ENCODE peak calls at places on chromosomes 7 and 10, in six cellular contexts. One of them, this sample, is unnamed.

GRCh38 chr10:69061305-69062161 is 26.4 kb upstream of the SRGN start:
- DNase-seq in SK-N-SH: peak
- DNase-seq in K562: peak
- DNase-seq in A549: peak
- DNase-seq in GM12878: no peak
- DNase-seq in HepG2: peak
- DNase-seq in this sample: no peak

GRCh38 chr10:78579995-78580394 is 488.8 kb upstream of the ZMIZ1 start:
- DNase-seq in GM12878: no peak
- DNase-seq in A549: no peak
- DNase-seq in SK-N-SH: peak
- DNase-seq in HepG2: peak
- DNase-seq in K562: no peak
- DNase-seq in this sample: no peak

GRCh38 chr7:22385326-22385725 is 28.4 kb upstream of the RAPGEF5 start:
- DNase-seq in A549: no peak
- DNase-seq in HepG2: no peak
- DNase-seq in GM12878: no peak
- DNase-seq in SK-N-SH: no peak
- DNase-seq in K562: no peak
- DNase-seq in this sample: no peak

GRCh38 chr10:32171213-32171612 is 115.0 kb upstream of the KIF5B start:
- DNase-seq in SK-N-SH: no peak
- DNase-seq in GM12878: no peak
- DNase-seq in HepG2: peak
- DNase-seq in K562: no peak
- DNase-seq in A549: no peak
- DNase-seq in this sample: no peak

GRCh38 chr10:48882881-48883280 is 56.8 kb downstream of the LRRC18 start:
- DNase-seq in HepG2: no peak
- DNase-seq in SK-N-SH: no peak
- DNase-seq in A549: no peak
- DNase-seq in K562: no peak
- DNase-seq in GM12878: no peak
- DNase-seq in this sample: no peak

GRCh38 chr10:32232378-32232777 is 114.6 kb downstream of the EPC1 start:
- DNase-seq in GM12878: no peak
- DNase-seq in A549: no peak
- DNase-seq in SK-N-SH: no peak
- DNase-seq in K562: no peak
- DNase-seq in HepG2: no peak
- DNase-seq in this sample: no peak

GRCh38 chr7:38153515-38153914 is 24.5 kb upstream of the STARD3NL start:
- DNase-seq in HepG2: no peak
- DNase-seq in GM12878: no peak
- DNase-seq in SK-N-SH: no peak
- DNase-seq in A549: no peak
- DNase-seq in K562: no peak
- DNase-seq in this sample: no peak

GRCh38 chr7:128108641-128109423 is 77.6 kb upstream of the LRRC4 start:
- DNase-seq in SK-N-SH: no peak
- DNase-seq in K562: no peak
- DNase-seq in HepG2: no peak
- DNase-seq in GM12878: peak
- DNase-seq in A549: no peak
- DNase-seq in this sample: no peak

GRCh38 chr7:77674878-77675277 is 21.4 kb upstream of the RSBN1L start:
- DNase-seq in A549: peak
- DNase-seq in HepG2: no peak
- DNase-seq in GM12878: no peak
- DNase-seq in K562: no peak
- DNase-seq in SK-N-SH: no peak
- DNase-seq in this sample: peak

GRCh38 chr7:140418653-140419052 is 14.8 kb downstream of the RAB19 start:
- DNase-seq in SK-N-SH: no peak
- DNase-seq in K562: no peak
- DNase-seq in A549: no peak
- DNase-seq in HepG2: no peak
- DNase-seq in GM12878: no peak
- DNase-seq in this sample: no peak

GRCh38 chr7:140416560-140416959 is 12.7 kb downstream of the RAB19 start:
- DNase-seq in SK-N-SH: no peak
- DNase-seq in A549: no peak
- DNase-seq in K562: peak
- DNase-seq in GM12878: no peak
- DNase-seq in HepG2: no peak
- DNase-seq in this sample: no peak

GRCh38 chr7:140415361-140415760 is 11.5 kb downstream of the RAB19 start:
- DNase-seq in SK-N-SH: no peak
- DNase-seq in GM12878: no peak
- DNase-seq in HepG2: no peak
- DNase-seq in A549: no peak
- DNase-seq in K562: no peak
- DNase-seq in this sample: no peak

GRCh38 chr7:140421521-140421920 is 17.7 kb downstream of the RAB19 start:
- DNase-seq in HepG2: no peak
- DNase-seq in GM12878: no peak
- DNase-seq in SK-N-SH: no peak
- DNase-seq in K562: no peak
- DNase-seq in A549: no peak
- DNase-seq in this sample: no peak

DNA sequence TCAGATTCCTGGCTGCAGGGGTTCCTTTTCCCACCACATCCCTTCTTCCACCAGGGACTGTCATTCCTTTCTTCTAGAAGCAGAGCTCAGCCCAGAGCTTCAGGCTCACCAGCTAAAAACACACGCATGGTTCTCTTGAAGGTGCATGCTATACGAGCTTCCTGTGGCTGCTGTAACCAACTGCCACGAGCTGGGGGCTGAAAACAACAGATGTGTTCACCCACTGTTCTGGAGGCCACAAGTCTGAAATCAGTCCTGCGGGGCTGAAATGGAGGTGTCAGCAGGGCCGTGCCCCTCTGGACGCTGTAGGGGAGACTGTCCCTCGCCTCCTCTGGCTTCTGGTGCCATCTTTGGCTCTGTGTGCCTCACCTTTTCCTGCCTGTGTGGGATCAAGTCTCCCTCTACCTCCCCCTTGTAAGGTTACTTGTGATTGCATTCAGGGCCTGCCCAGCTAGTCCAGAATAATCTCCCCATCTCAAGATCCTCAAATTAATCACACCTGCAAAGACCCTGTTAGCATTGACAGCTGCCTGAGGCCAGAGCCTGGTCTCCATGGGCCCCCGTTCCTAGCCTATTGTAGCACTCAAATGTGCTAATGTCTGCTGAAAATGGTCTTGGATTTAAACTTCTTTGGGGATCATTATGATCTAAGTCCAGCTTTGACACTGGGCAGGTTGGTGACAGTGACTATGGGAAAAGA is 13.7 kb downstream of the RAB19 start:
- DNase-seq in HepG2: no peak
- DNase-seq in A549: no peak
- DNase-seq in SK-N-SH: no peak
- DNase-seq in GM12878: no peak
- DNase-seq in K562: peak
- DNase-seq in this sample: no peak
- TF ChIP-seq MAX in HepG2: no peak
- TF ChIP-seq MAX in A549: no peak
- TF ChIP-seq MAX in SK-N-SH: no peak
- TF ChIP-seq MAX in GM12878: no peak
- TF ChIP-seq MAX in K562: no peak
- TF ChIP-seq MAX in this sample: no peak

DNA sequence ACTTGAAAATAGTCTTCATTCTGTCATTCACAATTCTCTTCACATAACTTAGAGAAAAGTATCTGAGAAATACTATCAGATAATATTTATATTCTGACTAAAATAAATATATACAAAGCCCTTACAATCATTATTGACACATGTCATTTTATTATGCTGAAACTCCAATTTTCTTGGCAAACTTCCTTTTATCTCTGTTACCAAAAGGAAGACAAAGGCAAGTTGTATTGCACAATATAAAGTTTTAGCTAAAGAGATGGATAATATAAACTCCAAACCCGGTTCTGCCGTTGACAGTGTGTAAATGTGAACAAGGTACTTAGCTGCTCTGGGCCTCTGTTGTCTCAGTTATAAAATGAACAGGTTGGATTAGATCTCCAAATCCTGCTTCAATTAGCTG is 99.0 kb upstream of the MDFIC start:
- DNase-seq in HepG2: no peak
- DNase-seq in A549: no peak
- DNase-seq in K562: no peak
- DNase-seq in GM12878: no peak
- DNase-seq in SK-N-SH: no peak
- DNase-seq in this sample: no peak
- TF ChIP-seq REST in HepG2: no peak
- TF ChIP-seq REST in A549: no peak
- TF ChIP-seq REST in K562: no peak
- TF ChIP-seq REST in GM12878: no peak
- TF ChIP-seq REST in SK-N-SH: no peak
- TF ChIP-seq REST in this sample: no peak

DNA sequence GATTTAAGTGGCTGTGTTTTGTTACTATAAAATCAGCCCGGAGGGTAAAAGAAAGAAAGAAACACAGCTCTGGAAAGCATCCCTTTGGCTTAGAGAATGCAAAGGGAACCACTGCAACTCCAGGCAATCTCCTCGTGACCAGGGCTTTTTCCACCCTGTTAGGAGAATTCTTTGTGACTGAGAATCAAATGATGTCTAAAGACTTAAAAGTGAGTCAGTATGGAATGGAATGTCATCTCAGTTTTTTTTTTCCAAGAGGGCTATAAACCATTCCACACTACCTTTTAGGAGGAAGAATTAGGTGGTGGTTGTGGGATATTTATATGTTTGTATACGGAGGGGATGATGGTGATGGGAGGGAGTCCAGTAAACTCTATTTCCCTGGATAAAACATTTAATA is 334.7 kb downstream of the SUGCT start:
- DNase-seq in HepG2: no peak
- DNase-seq in K562: no peak
- DNase-seq in A549: no peak
- DNase-seq in GM12878: no peak
- DNase-seq in SK-N-SH: no peak
- DNase-seq in this sample: no peak
- TF ChIP-seq MAX in HepG2: no peak
- TF ChIP-seq MAX in K562: no peak
- TF ChIP-seq MAX in A549: no peak
- TF ChIP-seq MAX in GM12878: no peak
- TF ChIP-seq MAX in SK-N-SH: peak
- TF ChIP-seq MAX in this sample: no peak

GRCh38 chr7:2503056-2503941 is 16.3 kb upstream of the LFNG start:
- DNase-seq in SK-N-SH: no peak
- DNase-seq in HepG2: no peak
- DNase-seq in A549: no peak
- DNase-seq in K562: no peak
- DNase-seq in GM12878: no peak
- DNase-seq in this sample: no peak
- TF ChIP-seq REST in SK-N-SH: no peak
- TF ChIP-seq REST in HepG2: no peak
- TF ChIP-seq REST in A549: no peak
- TF ChIP-seq REST in K562: no peak
- TF ChIP-seq REST in GM12878: no peak
- TF ChIP-seq REST in this sample: no peak

GRCh38 chr10:53839437-53840039 is 961.5 kb downstream of the PCDH15 start:
- DNase-seq in GM12878: no peak
- DNase-seq in A549: peak
- DNase-seq in HepG2: peak
- DNase-seq in K562: no peak
- DNase-seq in SK-N-SH: peak
- DNase-seq in this sample: no peak
- TF ChIP-seq MAX in GM12878: no peak
- TF ChIP-seq MAX in A549: no peak
- TF ChIP-seq MAX in HepG2: no peak
- TF ChIP-seq MAX in K562: no peak
- TF ChIP-seq MAX in SK-N-SH: no peak
- TF ChIP-seq MAX in this sample: no peak

GRCh38 chr10:74305730-74306129 is 154.7 kb downstream of the ADK start:
- DNase-seq in HepG2: no peak
- DNase-seq in A549: no peak
- DNase-seq in K562: no peak
- DNase-seq in SK-N-SH: no peak
- DNase-seq in GM12878: no peak
- DNase-seq in this sample: no peak

GRCh38 chr10:74297389-74298080 is 146.5 kb downstream of the ADK start:
- DNase-seq in SK-N-SH: no peak
- DNase-seq in K562: no peak
- DNase-seq in GM12878: no peak
- DNase-seq in HepG2: no peak
- DNase-seq in A549: no peak
- DNase-seq in this sample: no peak

GRCh38 chr10:74306227-74306982 is 155.4 kb downstream of the ADK start:
- DNase-seq in K562: no peak
- DNase-seq in A549: no peak
- DNase-seq in GM12878: no peak
- DNase-seq in SK-N-SH: no peak
- DNase-seq in HepG2: no peak
- DNase-seq in this sample: no peak

GRCh38 chr10:74300651-74301050 is 149.6 kb downstream of the ADK start:
- DNase-seq in HepG2: no peak
- DNase-seq in SK-N-SH: no peak
- DNase-seq in GM12878: no peak
- DNase-seq in K562: no peak
- DNase-seq in A549: no peak
- DNase-seq in this sample: no peak
- TF ChIP-seq REST in HepG2: no peak
- TF ChIP-seq REST in SK-N-SH: no peak
- TF ChIP-seq REST in GM12878: no peak
- TF ChIP-seq REST in K562: no peak
- TF ChIP-seq REST in A549: no peak
- TF ChIP-seq REST in this sample: no peak

GRCh38 chr10:54282012-54282411 is 519.0 kb downstream of the PCDH15 start:
- DNase-seq in A549: no peak
- DNase-seq in HepG2: no peak
- DNase-seq in SK-N-SH: no peak
- DNase-seq in GM12878: no peak
- DNase-seq in K562: no peak
- DNase-seq in this sample: no peak

GRCh38 chr10:54284526-54285193 is 516.4 kb downstream of the PCDH15 start:
- DNase-seq in SK-N-SH: no peak
- DNase-seq in K562: no peak
- DNase-seq in GM12878: no peak
- DNase-seq in A549: no peak
- DNase-seq in HepG2: no peak
- DNase-seq in this sample: no peak
- TF ChIP-seq MAX in SK-N-SH: no peak
- TF ChIP-seq MAX in K562: no peak
- TF ChIP-seq MAX in GM12878: no peak
- TF ChIP-seq MAX in A549: no peak
- TF ChIP-seq MAX in HepG2: no peak
- TF ChIP-seq MAX in this sample: no peak